ENCODE peak calls at places on chromosomes 6 and 20, in four cellular contexts. Z is effector memory CD4-positive, alpha-beta T cell; U is ovary; O is left ventricle myocardium inferior. L is an unnamed sample. For H3K36me3, the result is how much of the 10 kb centered on the place peaks cover.

GRCh38 chr6:84516151-84516550 is 248.2 kb downstream of the TBX18 start:
- DNase-seq in Z (no peak), O (no peak), U (no peak), L (no peak)

GRCh38 chr6:84774174-84775158 is 10.1 kb upstream of the TBX18 start:
- DNase-seq in Z (no peak), O (peak), U (peak), L (peak)

GRCh38 chr6:36578030-36578825 is 15.9 kb upstream of the SRSF3 start:
- DNase-seq in O (no peak), Z (no peak), U (no peak), L (no peak)

GRCh38 chr6:44093066-44093465 is 34.2 kb downstream of the MRPL14 start:
- DNase-seq in U (no peak), Z (no peak), O (no peak), L (no peak)

GRCh38 chr6:116329156-116329555 is 41.6 kb upstream of the DSE start:
- DNase-seq in U (no peak), O (no peak), Z (no peak), L (no peak)

GRCh38 chr6:5501837-5502236 is 240.5 kb downstream of the FARS2 start:
- DNase-seq in Z (no peak), O (peak), U (no peak), L (no peak)

GRCh38 chr6:123016431-123017110 is 20.5 kb downstream of the CLVS2 start:
- DNase-seq in Z (no peak), O (no peak), U (no peak), L (no peak)

GRCh38 chr20:25453035-25453810 is 45.8 kb downstream of the GINS1 start:
- DNase-seq in O (no peak), U (no peak), Z (no peak), L (no peak)

GRCh38 chr6:95431637-95432228 is 145.6 kb upstream of the MANEA start:
- DNase-seq in U (peak), Z (peak), O (no peak), L (no peak)

GRCh38 chr6:115629415-115629814 is 431.3 kb downstream of the FRK start:
- DNase-seq in U (no peak), Z (no peak), O (no peak), L (no peak)

GRCh38 chr6:33748851-33749250 is 2.1 kb upstream of the IP6K3 start:
- DNase-seq in O (no peak), Z (no peak), U (no peak), L (no peak)

GRCh38 chr6:90479603-90479926 is 107.3 kb downstream of the MAP3K7 start:
- DNase-seq in Z (no peak), U (no peak), O (no peak), L (no peak)

GRCh38 chr6:81589465-81590313 is 162.8 kb downstream of the TENT5A start:
- DNase-seq in Z (no peak), O (no peak), U (no peak), L (no peak)

DNA sequence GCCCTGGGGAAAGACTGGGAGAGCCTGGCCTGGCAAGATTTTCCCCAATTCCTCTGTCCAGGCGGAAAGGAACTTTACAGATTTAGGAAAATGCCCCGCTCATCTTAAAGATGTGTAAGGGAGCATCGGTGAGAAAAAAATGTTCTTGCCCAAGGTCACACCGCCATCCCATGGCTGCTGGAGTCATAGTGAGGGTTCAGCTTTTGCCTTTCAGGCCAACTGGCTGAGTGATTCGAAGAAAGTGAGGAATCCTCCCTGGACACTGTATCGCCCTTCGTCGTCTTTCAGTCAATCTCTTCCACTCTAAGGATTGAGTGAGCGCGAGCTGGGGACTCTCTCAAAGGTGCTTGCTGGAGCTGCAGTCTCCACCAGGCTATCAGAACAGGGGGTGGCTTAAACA is 1.4 kb downstream of the WFDC2 start:
- DNase-seq in U (no peak), Z (no peak), O (no peak), L (no peak)
- H3K27ac ChIP-seq in U (no peak), Z (no peak), O (peak), L (peak)

DNA sequence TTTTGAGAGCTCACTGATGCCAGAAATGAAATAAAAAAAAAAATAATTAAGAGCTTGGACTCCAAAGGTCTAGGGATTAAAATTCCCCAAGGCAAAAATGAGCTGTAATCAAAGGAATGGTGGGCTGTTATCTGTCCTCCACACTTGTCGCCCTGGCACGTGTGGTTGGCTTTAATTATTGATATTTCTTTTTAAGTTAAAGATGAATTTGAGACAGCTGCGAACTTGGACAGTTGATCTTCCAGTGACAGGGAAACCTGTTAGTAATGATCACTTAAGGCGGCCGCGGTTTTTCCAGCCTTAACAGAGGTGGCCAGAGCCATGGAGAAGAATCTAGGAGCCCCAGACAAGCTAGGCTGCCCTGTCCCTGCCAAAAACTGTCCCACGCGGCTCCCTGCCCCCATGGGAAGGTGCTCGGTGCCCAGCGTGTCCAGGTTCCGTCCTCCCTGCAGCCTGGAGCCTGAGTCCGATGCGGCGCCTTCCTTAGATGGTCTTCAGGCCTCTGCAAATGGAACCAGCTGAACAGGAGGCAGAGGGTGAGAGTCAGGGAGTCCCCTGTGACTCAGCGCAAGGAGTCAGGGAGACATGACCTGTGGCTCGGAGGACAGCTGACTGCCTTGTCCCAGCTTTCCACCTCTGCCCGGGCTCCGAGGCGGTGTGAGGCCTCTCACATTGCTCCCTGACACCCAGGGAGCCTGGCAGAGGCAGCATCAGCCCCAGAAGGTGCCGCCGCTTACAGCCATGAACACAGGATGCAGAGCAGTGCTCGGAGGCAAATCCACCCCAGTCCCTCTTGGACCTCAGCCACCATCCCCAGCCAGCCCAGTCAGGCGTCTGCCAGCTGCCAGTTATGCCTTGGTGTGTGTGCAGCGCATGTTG is 377.5 kb downstream of the CDH4 start:
- DNase-seq in Z (no peak), O (no peak), U (no peak), L (no peak)
- H3K4me3 ChIP-seq in Z (no peak), O (no peak), U (no peak), L (no peak)

DNA sequence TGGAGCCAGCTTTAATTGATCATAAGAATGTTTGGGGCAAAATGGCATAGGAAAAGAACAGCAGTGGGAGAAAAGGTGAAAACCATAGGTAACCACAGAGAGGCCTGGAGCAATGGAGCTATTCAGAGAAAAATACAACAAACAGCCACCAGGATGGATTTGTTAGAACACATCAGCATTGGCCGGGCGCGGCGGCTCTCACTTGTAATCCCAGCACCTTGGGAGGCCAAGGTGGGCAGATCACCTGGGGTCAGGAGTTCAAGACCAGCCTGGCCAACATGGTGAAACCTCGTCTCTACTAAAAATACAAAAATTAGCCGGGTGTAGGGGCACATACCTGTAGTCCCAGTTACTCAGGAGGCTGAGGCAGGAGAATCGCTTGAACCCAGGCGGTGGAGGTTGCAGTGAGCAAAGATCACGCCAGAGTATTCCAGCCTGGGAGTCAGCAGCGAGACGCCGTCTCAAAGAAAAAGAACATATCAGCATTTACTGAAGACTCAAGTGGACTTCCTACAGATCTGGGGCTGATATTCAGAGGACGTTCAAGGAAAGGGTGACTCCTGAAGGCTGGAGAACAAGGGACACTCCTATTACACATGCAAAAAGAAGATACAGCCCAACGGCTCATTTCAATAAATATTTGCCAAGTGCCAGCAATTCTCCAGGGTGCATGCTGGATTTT is 20.2 kb downstream of the SNHG17 start:
- DNase-seq in Z (no peak), O (no peak), U (no peak), L (no peak)
- H3K36me3 ChIP-seq in Z (under half), O (under half), U (under half), L (half or more)

GRCh38 chr20:37190354-37190753 is 11.0 kb upstream of the MROH8 start:
- DNase-seq in U (no peak), O (no peak), Z (no peak), L (no peak)
- H3K27ac ChIP-seq in U (no peak), O (no peak), Z (no peak), L (no peak)

GRCh38 chr6:1393641-1394283 is 4.4 kb downstream of the FOXF2 start:
- DNase-seq in Z (no peak), U (no peak), O (no peak), L (no peak)

GRCh38 chr6:1395496-1395895 is 6.1 kb downstream of the FOXF2 start:
- DNase-seq in O (no peak), Z (no peak), U (no peak), L (no peak)

GRCh38 chr6:1396952-1397868 is 7.8 kb downstream of the FOXF2 start:
- DNase-seq in Z (peak), U (peak), O (peak), L (peak)

GRCh38 chr6:1394591-1395463 is 5.5 kb downstream of the FOXF2 start:
- DNase-seq in U (no peak), O (no peak), Z (no peak), L (no peak)

DNA sequence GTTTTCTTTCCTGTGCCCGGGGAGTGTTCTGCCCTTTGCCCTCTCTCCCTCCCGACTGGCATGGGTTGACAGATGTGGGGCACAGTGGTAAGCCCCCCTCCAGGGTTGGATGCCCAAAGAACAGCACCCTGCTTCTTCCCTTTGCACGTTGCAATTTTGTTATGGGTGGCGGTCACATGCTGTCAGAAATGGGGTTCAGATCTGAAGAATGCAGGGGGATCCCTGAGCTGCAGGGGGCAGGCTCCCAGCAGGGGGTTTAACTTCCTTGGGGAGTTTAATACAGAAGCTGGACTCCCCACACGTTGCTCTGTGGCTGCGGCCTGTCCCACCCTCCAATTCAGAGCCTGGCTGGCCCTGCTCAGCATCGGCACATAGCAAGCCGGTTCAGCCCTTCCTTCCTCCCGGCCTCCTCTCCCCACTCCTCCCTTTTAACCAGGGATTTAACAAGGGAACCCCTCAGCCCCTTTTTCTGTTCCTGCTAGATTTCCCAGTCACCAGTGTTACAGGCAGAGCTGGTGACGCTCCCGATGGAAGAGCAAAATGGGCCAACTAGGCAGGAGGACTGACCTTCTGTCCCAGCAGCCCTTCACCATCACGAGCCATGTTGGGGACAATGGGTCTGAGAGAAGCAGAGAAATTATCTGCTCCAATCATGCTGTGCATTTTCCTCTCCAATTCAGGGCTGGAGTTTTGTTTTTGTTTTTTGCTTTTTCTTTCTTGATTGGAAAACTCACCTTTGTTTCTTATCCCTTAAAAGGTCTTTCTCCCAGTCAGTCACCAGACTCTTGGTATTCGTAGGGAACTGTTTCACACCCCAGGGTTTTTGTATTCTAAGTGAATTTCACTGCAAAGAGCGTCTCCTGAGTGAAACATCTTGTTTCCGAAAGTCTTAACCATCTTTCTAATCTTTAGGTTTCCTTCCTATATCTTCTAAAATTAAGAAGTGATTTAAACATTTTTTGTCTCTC is 6.8 kb downstream of the FOXF2 start:
- DNase-seq in Z (no peak), U (no peak), O (no peak), L (no peak)
- H3K4me3 ChIP-seq in Z (no peak), U (no peak), O (no peak), L (peak)

GRCh38 chr20:50624351-50625016 is 66.9 kb downstream of the RIPOR3 start:
- DNase-seq in U (no peak), Z (no peak), O (no peak), L (peak)

GRCh38 chr20:50617022-50617421 is 74.3 kb downstream of the RIPOR3 start:
- DNase-seq in U (no peak), Z (no peak), O (no peak), L (no peak)

GRCh38 chr20:50618537-50618936 is 72.8 kb downstream of the RIPOR3 start:
- DNase-seq in O (no peak), U (no peak), Z (no peak), L (no peak)

GRCh38 chr20:50625986-50626677 is 65.2 kb downstream of the RIPOR3 start:
- DNase-seq in Z (no peak), U (peak), O (peak), L (no peak)

DNA sequence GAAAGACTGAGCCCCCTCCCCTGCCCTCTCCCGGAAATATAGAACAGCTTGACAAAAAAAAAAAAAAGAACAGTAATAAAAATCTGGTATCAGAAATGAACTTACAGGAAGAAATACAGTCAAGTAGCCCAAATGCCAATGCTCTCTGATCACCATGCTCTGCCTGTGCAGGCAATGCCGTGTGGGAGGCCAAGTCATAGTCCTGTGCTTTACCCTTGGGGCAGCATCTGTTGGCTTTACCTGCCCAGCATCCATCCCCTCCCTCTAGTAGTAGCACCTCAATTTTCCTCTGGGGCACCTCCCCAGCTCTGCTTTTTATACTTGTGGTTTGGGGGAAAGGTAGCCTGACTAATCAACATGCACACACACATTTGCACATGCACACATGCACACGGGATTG is 70.3 kb downstream of the RIPOR3 start:
- DNase-seq in Z (no peak), O (no peak), U (no peak), L (no peak)
- H3K36me3 ChIP-seq in Z (under half), O (under half), U (under half), L (under half)

DNA sequence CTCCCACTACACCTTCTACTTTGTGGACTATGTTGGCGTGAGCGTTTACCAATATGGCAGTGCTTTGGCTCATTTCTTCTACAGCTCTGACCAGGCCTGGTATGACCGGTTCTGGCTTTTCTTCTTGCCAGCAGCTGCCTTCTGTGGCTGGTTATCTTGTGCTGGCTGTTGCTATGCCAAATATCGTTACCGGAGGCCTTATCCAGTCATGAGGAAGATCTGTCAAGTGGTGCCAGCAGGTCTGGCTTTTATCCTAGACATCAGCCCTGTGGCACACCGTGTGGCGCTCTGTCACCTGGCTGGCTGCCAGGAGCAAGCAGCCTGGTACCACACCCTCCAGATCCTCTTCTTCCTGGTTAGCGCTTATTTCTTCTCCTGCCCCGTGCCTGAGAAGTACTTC is 16.5 kb upstream of the EFHC1 start:
- DNase-seq in O (peak), Z (no peak), U (no peak), L (no peak)
- H3K27ac ChIP-seq in O (peak), Z (no peak), U (no peak), L (no peak)

L was measured in lower lobe of right lung.